ENCODE peak calls at places on chromosomes 1 and 21, in four cellular contexts. G is ovary; O is effector memory CD4-positive, alpha-beta T cell; H is OCI-LY7. Y is an unnamed sample.

GRCh38 chr1:152533327-152533938 is 19.2 kb downstream of the CRCT1 start:
- DNase-seq in G (no peak), O (no peak), H (peak; percentile 24), Y (no peak)

GRCh38 chr1:160993544-160993943 is 27.4 kb downstream of the F11R start:
- DNase-seq in G (no peak), O (no peak), H (peak; percentile 50), Y (no peak)

GRCh38 chr1:1181938-1182410 is 8.3 kb downstream of the TTLL10 start:
- DNase-seq in G (no peak), O (no peak), H (no peak), Y (no peak)

GRCh38 chr1:100034465-100034864 is 64.7 kb downstream of the SLC35A3 start:
- DNase-seq in G (no peak), O (no peak), H (peak; percentile 55), Y (peak; percentile 40)

GRCh38 chr1:43439781-43440180 is 13.9 kb downstream of the HYI start:
- DNase-seq in G (no peak), O (no peak), H (no peak), Y (no peak)

GRCh38 chr1:154342836-154343472 is 17.6 kb downstream of the ATP8B2 start:
- DNase-seq in G (no peak), O (peak; percentile 68), H (no peak), Y (peak; percentile 77)

GRCh38 chr1:229822026-229822425 is 196.0 kb downstream of the URB2 start:
- DNase-seq in G (no peak), O (no peak), H (no peak), Y (no peak)

GRCh38 chr1:45512641-45513054 is 9.0 kb downstream of the PRDX1 start:
- DNase-seq in G (no peak), O (no peak), H (peak; percentile 74), Y (peak; percentile 35)

GRCh38 chr1:58573705-58574591 is 3.1 kb downstream of the TACSTD2 start:
- DNase-seq in G (no peak), O (peak; percentile 6), H (no peak), Y (peak; percentile 35)

GRCh38 chr1:201790261-201790660 is 38.7 kb upstream of the IPO9 start:
- DNase-seq in G (no peak), O (no peak), H (no peak), Y (no peak)

GRCh38 chr1:94326329-94326728 is 88.9 kb upstream of the ARHGAP29 start:
- DNase-seq in G (no peak), O (no peak), H (no peak), Y (no peak)

GRCh38 chr1:205343431-205344009 is 13.2 kb downstream of the KLHDC8A start:
- DNase-seq in G (peak; percentile 75), O (no peak), H (no peak), Y (no peak)

GRCh38 chr1:204758601-204759000 is 73.1 kb upstream of the LRRN2 start:
- DNase-seq in G (no peak), O (no peak), H (no peak), Y (no peak)

GRCh38 chr1:147077081-147077480 is 95.2 kb downstream of the PRKAB2 start:
- DNase-seq in G (no peak), O (no peak), H (no peak), Y (no peak)

GRCh38 chr1:8712413-8713229 is 104.8 kb downstream of the RERE start:
- DNase-seq in G (no peak), O (no peak), H (peak; percentile 67), Y (peak; percentile 31)

GRCh38 chr1:159845751-159846531 is 16.5 kb downstream of the VSIG8 start:
- DNase-seq in G (no peak), O (no peak), H (no peak), Y (no peak)

GRCh38 chr21:45361033-45361997 is 43.6 kb upstream of the COL18A1 start:
- DNase-seq in G (no peak), O (no peak), H (no peak), Y (no peak)

GRCh38 chr21:41620982-41621381 is 113.0 kb upstream of the TMPRSS2 start:
- DNase-seq in G (no peak), O (no peak), H (no peak), Y (no peak)

GRCh38 chr1:118304722-118305344 is 119.8 kb upstream of the SPAG17 start:
- DNase-seq in G (no peak), O (no peak), H (no peak), Y (no peak)

GRCh38 chr1:169690489-169690888 is 20.9 kb downstream of the SELL start:
- DNase-seq in G (no peak), O (no peak), H (no peak), Y (no peak)

GRCh38 chr21:41133896-41134522 is 34.0 kb upstream of the BACE2 start:
- DNase-seq in G (no peak), O (no peak), H (peak; percentile 36), Y (no peak)

GRCh38 chr21:41993744-41994143 is 16.4 kb downstream of the ZBTB21 start:
- DNase-seq in G (no peak), O (no peak), H (no peak), Y (no peak)

GRCh38 chr1:178962853-178963810 is 62.6 kb upstream of the FAM20B start:
- DNase-seq in G (no peak), O (no peak), H (no peak), Y (no peak)

GRCh38 chr1:152036316-152037216 is at the start of gene S100A11:
- DNase-seq in G (peak; percentile 91), O (peak; percentile 58), H (no peak), Y (peak; percentile 80)

GRCh38 chr1:12204140-12204539 is 25.7 kb upstream of the VPS13D start:
- DNase-seq in G (no peak), O (no peak), H (peak; percentile 35), Y (peak; percentile 79)

GRCh38 chr1:246081138-246081702 is 425.9 kb downstream of the SMYD3 start:
- DNase-seq in G (no peak), O (no peak), H (no peak), Y (peak; percentile 16)

GRCh38 chr1:10796029-10796944 is at the start of gene CASZ1:
- DNase-seq in G (peak; percentile 84), O (no peak), H (no peak), Y (no peak)

GRCh38 chr1:245039196-245039595 is 115.6 kb upstream of the KIF26B start:
- DNase-seq in G (no peak), O (no peak), H (no peak), Y (no peak)

GRCh38 chr1:97331165-97331564 is 589.7 kb downstream of the DPYD start:
- DNase-seq in G (no peak), O (no peak), H (peak; percentile 18), Y (no peak)

GRCh38 chr1:185732941-185733340 is 1.2 kb upstream of the HMCN1 start:
- DNase-seq in G (no peak), O (no peak), H (no peak), Y (no peak)

GRCh38 chr1:150321826-150322166 is 463 bp downstream of the PRPF3 start:
- DNase-seq in G (no peak), O (no peak), H (peak; percentile 6), Y (peak; percentile 33)

GRCh38 chr1:7596126-7596755 is 174.9 kb upstream of the VAMP3 start:
- DNase-seq in G (peak; percentile 12), O (no peak), H (no peak), Y (no peak)

GRCh38 chr1:7592120-7592798 is 178.8 kb upstream of the VAMP3 start:
- DNase-seq in G (peak; percentile 12), O (no peak), H (no peak), Y (no peak)

GRCh38 chr1:7595338-7595737 is 175.8 kb upstream of the VAMP3 start:
- DNase-seq in G (peak; percentile 17), O (no peak), H (no peak), Y (no peak)

GRCh38 chr1:7594002-7594713 is 176.9 kb upstream of the VAMP3 start:
- DNase-seq in G (peak; percentile 7), O (no peak), H (no peak), Y (no peak)

DNA sequence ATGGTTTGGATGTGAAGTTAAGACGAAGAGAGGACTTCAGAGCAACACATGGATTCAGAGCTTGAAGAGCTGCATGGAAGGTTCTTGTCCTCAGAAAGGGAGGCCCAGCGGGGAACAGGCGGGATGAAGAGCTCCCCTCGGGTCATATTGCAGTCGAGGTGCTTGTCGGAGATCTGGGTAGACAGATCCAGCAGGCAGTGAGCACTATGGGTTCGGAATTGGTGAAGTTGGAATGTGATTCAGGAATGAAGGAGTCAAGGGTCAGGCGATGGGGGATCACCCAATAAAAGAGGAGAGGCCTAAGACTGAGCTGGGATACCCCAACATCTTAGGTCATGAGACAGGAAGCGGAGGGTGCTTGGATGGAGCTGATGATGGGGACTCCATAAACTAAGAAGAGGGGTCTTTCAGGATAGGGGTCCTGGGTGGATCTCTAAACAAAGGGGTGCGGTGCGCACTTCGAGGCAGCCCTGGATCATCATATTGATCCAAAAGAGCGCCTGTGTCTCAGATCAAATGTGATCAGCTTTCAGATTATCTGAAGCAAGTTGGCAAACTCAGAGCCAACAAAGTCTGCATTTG is 176.3 kb upstream of the VAMP3 start:
- DNase-seq in G (peak; percentile 5), O (no peak), H (no peak), Y (no peak)
- H3K4me1 ChIP-seq in G (no peaks in the 10 kb centered on the region), O (no peaks in the 10 kb centered on the region), H (no peaks in the 10 kb centered on the region), Y (no peaks in the 10 kb centered on the region)

DNA sequence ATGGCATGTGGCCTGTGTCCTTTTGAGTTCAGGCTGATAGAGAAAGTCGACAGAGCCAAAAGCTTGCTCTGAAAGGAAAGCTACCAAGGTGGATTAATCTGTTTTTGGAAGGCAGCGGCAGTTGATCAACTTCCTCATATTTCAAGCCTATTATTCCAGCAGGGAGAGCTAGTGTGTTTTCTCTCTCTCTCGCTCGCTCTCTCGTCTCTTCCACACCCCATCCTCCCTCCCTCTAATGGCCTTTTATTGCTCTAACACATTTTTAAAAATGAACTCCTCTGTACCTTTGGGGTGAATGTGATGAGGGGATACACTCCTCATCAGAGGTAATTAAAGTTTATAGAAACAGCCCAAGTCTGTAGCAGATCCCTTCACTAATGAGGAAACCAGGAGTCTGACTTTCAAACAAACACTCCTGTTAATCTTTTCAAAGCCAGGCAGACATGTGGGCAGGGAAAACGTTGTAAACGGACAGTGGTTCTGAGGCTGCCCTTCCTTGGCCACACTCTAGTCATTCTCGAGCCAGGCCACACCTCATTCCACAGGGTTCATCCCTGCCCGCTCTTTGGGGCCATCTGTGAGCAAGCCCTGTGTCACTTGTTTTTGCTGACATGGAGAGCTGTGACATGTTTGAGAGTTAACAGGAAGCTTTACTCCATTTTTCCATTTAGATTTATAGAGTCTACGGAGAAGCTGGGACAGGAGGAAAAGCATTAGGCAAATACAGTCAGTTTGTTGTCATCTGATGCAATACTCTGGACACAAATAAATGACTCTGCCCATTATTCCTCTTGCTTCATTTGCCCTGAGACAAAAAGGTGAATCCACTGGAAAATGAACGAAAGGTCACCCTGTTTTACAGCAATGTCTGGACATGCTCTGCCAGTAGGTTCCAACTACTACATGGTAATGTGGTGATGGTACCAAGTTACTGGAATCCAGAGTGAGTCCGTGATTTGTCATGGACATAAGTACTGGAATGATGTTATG is 126.7 kb downstream of the CLIC6 start:
- DNase-seq in G (no peak), O (no peak), H (no peak), Y (no peak)
- H3K36me3 ChIP-seq in G (no peaks in the 10 kb centered on the region), O (peaks cover 74% of the 10 kb centered on the region), H (peaks cover 49% of the 10 kb centered on the region), Y (peaks cover 86% of the 10 kb centered on the region)

GRCh38 chr1:166080277-166080964 is 86.4 kb downstream of the FAM78B start:
- DNase-seq in G (no peak), O (no peak), H (no peak), Y (peak; percentile 9)
- H3K4me3 ChIP-seq in G (no peak overlapping the region), O (no peak overlapping the region), H (no peak overlapping the region), Y (peak overlapping the region; percentile 1)

DNA sequence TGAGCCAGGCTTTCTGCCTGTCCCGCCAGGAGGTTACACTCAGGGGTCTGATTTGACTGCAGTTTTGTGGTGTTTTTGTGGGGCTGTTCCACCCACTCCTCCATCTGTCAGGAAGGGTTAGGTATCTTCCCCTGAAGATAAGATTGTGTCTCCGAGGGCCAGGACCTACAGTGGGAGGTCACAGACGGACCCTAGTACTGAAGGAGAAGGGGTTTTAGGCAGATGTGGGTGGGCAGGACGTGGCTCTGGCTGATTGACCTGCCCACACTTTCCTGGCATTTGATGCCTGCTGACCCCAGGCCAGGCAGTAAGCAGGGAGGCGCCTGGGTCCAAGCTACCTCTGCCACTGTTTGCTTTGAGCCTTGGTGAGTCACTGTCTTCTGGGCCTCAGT is 13.9 kb downstream of the RPS6KA1 start:
- DNase-seq in G (no peak), O (no peak), H (no peak), Y (no peak)
- H3K4me1 ChIP-seq in G (peaks cover 3% of the 10 kb centered on the region), O (peaks cover 80% of the 10 kb centered on the region), H (peaks cover 89% of the 10 kb centered on the region), Y (peaks cover 92% of the 10 kb centered on the region)